ENCODE peak calls at places on chromosome 9, in four cellular contexts. One of them, this sample, is unnamed.

GRCh38 chr9:98892296-98892695 is 51.4 kb upstream of the COL15A1 start:
- DNase-seq in breast epithelium: no peak
- DNase-seq in neural progenitor cell: no peak
- DNase-seq in CD8-positive, alpha-beta T cell: no peak
- DNase-seq in this sample: no peak

GRCh38 chr9:89553451-89554020 is 51.3 kb upstream of the GADD45G start:
- DNase-seq in breast epithelium: no peak
- DNase-seq in neural progenitor cell: no peak
- DNase-seq in CD8-positive, alpha-beta T cell: no peak
- DNase-seq in this sample: no peak

GRCh38 chr9:127968717-127969383 is 11.9 kb downstream of the EEIG1 start:
- DNase-seq in breast epithelium: no peak
- DNase-seq in neural progenitor cell: no peak
- DNase-seq in CD8-positive, alpha-beta T cell: no peak
- DNase-seq in this sample: peak

GRCh38 chr9:121822093-121823085 is 171.0 kb downstream of the DAB2IP start:
- DNase-seq in breast epithelium: no peak
- DNase-seq in neural progenitor cell: no peak
- DNase-seq in CD8-positive, alpha-beta T cell: peak
- DNase-seq in this sample: peak

GRCh38 chr9:75941066-75941465 is 50.6 kb downstream of the PCSK5 start:
- DNase-seq in breast epithelium: peak
- DNase-seq in neural progenitor cell: no peak
- DNase-seq in CD8-positive, alpha-beta T cell: no peak
- DNase-seq in this sample: no peak

GRCh38 chr9:99866398-99866797 is 40.1 kb upstream of the STX17 start:
- DNase-seq in breast epithelium: no peak
- DNase-seq in neural progenitor cell: no peak
- DNase-seq in CD8-positive, alpha-beta T cell: no peak
- DNase-seq in this sample: no peak

GRCh38 chr9:125393426-125393825 is 131.8 kb downstream of the GAPVD1 start:
- DNase-seq in breast epithelium: no peak
- DNase-seq in neural progenitor cell: no peak
- DNase-seq in CD8-positive, alpha-beta T cell: no peak
- DNase-seq in this sample: peak

GRCh38 chr9:112849363-112849922 is 41.2 kb downstream of the SLC46A2 start:
- DNase-seq in breast epithelium: no peak
- DNase-seq in neural progenitor cell: no peak
- DNase-seq in CD8-positive, alpha-beta T cell: no peak
- DNase-seq in this sample: no peak

GRCh38 chr9:105445203-105445881 is 2.5 kb upstream of the FSD1L start:
- DNase-seq in breast epithelium: no peak
- DNase-seq in neural progenitor cell: no peak
- DNase-seq in CD8-positive, alpha-beta T cell: no peak
- DNase-seq in this sample: no peak

GRCh38 chr9:134730011-134730760 is 88.6 kb downstream of the COL5A1 start:
- DNase-seq in breast epithelium: no peak
- DNase-seq in neural progenitor cell: no peak
- DNase-seq in CD8-positive, alpha-beta T cell: no peak
- DNase-seq in this sample: no peak

GRCh38 chr9:125649315-125649714 is 57.7 kb downstream of the MAPKAP1 start:
- DNase-seq in breast epithelium: no peak
- DNase-seq in neural progenitor cell: no peak
- DNase-seq in CD8-positive, alpha-beta T cell: no peak
- DNase-seq in this sample: peak

GRCh38 chr9:6681147-6681956 is 35.8 kb upstream of the GLDC start:
- DNase-seq in breast epithelium: peak
- DNase-seq in neural progenitor cell: peak
- DNase-seq in CD8-positive, alpha-beta T cell: peak
- DNase-seq in this sample: peak

GRCh38 chr9:135198889-135199288 is 111.4 kb downstream of the OLFM1 start:
- DNase-seq in breast epithelium: no peak
- DNase-seq in neural progenitor cell: peak
- DNase-seq in CD8-positive, alpha-beta T cell: no peak
- DNase-seq in this sample: no peak

GRCh38 chr9:83392228-83392627 is 146.0 kb downstream of the FRMD3 start:
- DNase-seq in breast epithelium: no peak
- DNase-seq in neural progenitor cell: no peak
- DNase-seq in CD8-positive, alpha-beta T cell: no peak
- DNase-seq in this sample: no peak

GRCh38 chr9:82206946-82207345 is 218.4 kb downstream of the SPATA31D1 start:
- DNase-seq in breast epithelium: no peak
- DNase-seq in neural progenitor cell: no peak
- DNase-seq in CD8-positive, alpha-beta T cell: no peak
- DNase-seq in this sample: peak

GRCh38 chr9:132506907-132507669 is 75.3 kb upstream of the BARHL1 start:
- DNase-seq in breast epithelium: no peak
- DNase-seq in neural progenitor cell: no peak
- DNase-seq in CD8-positive, alpha-beta T cell: no peak
- DNase-seq in this sample: no peak

GRCh38 chr9:18071651-18072060 is 402.3 kb upstream of the ADAMTSL1 start:
- DNase-seq in breast epithelium: no peak
- DNase-seq in neural progenitor cell: no peak
- DNase-seq in CD8-positive, alpha-beta T cell: no peak
- DNase-seq in this sample: no peak

GRCh38 chr9:130236436-130236985 is 29.0 kb upstream of the HMCN2 start:
- DNase-seq in breast epithelium: no peak
- DNase-seq in neural progenitor cell: no peak
- DNase-seq in CD8-positive, alpha-beta T cell: no peak
- DNase-seq in this sample: no peak

GRCh38 chr9:110391826-110392485 is 54.3 kb upstream of the TXNDC8 start:
- DNase-seq in breast epithelium: no peak
- DNase-seq in neural progenitor cell: no peak
- DNase-seq in CD8-positive, alpha-beta T cell: no peak
- DNase-seq in this sample: no peak

GRCh38 chr9:125074976-125075375 is 68.4 kb downstream of the SCAI start:
- DNase-seq in breast epithelium: no peak
- DNase-seq in neural progenitor cell: no peak
- DNase-seq in CD8-positive, alpha-beta T cell: no peak
- DNase-seq in this sample: no peak

GRCh38 chr9:70994582-70994981 is 126.8 kb downstream of the TRPM3 start:
- DNase-seq in breast epithelium: no peak
- DNase-seq in neural progenitor cell: no peak
- DNase-seq in CD8-positive, alpha-beta T cell: no peak
- DNase-seq in this sample: no peak

GRCh38 chr9:112174965-112175795 is at the start of gene SUSD1:
- DNase-seq in breast epithelium: no peak
- DNase-seq in neural progenitor cell: peak
- DNase-seq in CD8-positive, alpha-beta T cell: peak
- DNase-seq in this sample: no peak

GRCh38 chr9:93086445-93087224 is 9.4 kb upstream of the CARD19 start:
- DNase-seq in breast epithelium: no peak
- DNase-seq in neural progenitor cell: peak
- DNase-seq in CD8-positive, alpha-beta T cell: peak
- DNase-seq in this sample: no peak

GRCh38 chr9:116998305-116998704 is 311.2 kb downstream of the TRIM32 start:
- DNase-seq in breast epithelium: no peak
- DNase-seq in neural progenitor cell: peak
- DNase-seq in CD8-positive, alpha-beta T cell: no peak
- DNase-seq in this sample: peak

GRCh38 chr9:98547606-98548005 is 161.1 kb downstream of the GABBR2 start:
- DNase-seq in breast epithelium: no peak
- DNase-seq in neural progenitor cell: no peak
- DNase-seq in CD8-positive, alpha-beta T cell: no peak
- DNase-seq in this sample: no peak

GRCh38 chr9:121599186-121599871 is 52.1 kb upstream of the DAB2IP start:
- DNase-seq in breast epithelium: peak
- DNase-seq in neural progenitor cell: peak
- DNase-seq in CD8-positive, alpha-beta T cell: no peak
- DNase-seq in this sample: peak

GRCh38 chr9:89311346-89312153 is 555 bp downstream of the CKS2 start:
- DNase-seq in breast epithelium: no peak
- DNase-seq in neural progenitor cell: no peak
- DNase-seq in CD8-positive, alpha-beta T cell: no peak
- DNase-seq in this sample: peak

GRCh38 chr9:13847270-13847669 is 466.7 kb downstream of the NFIB start:
- DNase-seq in breast epithelium: no peak
- DNase-seq in neural progenitor cell: no peak
- DNase-seq in CD8-positive, alpha-beta T cell: no peak
- DNase-seq in this sample: no peak

GRCh38 chr9:101495810-101496209 is 37.8 kb upstream of the RNF20 start:
- DNase-seq in breast epithelium: no peak
- DNase-seq in neural progenitor cell: no peak
- DNase-seq in CD8-positive, alpha-beta T cell: no peak
- DNase-seq in this sample: peak

GRCh38 chr9:121191235-121191634 is 10.4 kb downstream of the RAB14 start:
- DNase-seq in breast epithelium: no peak
- DNase-seq in neural progenitor cell: no peak
- DNase-seq in CD8-positive, alpha-beta T cell: no peak
- DNase-seq in this sample: no peak

GRCh38 chr9:75175395-75175794 is 87.1 kb downstream of the OSTF1 start:
- DNase-seq in breast epithelium: no peak
- DNase-seq in neural progenitor cell: no peak
- DNase-seq in CD8-positive, alpha-beta T cell: no peak
- DNase-seq in this sample: no peak

GRCh38 chr9:96245399-96245798 is 56.6 kb downstream of the HSD17B3 start:
- DNase-seq in breast epithelium: no peak
- DNase-seq in neural progenitor cell: peak
- DNase-seq in CD8-positive, alpha-beta T cell: no peak
- DNase-seq in this sample: no peak

GRCh38 chr9:97280755-97281330 is 26.6 kb upstream of the CCDC180 start:
- DNase-seq in breast epithelium: no peak
- DNase-seq in neural progenitor cell: no peak
- DNase-seq in CD8-positive, alpha-beta T cell: no peak
- DNase-seq in this sample: no peak

GRCh38 chr9:97283768-97284167 is 23.7 kb upstream of the CCDC180 start:
- DNase-seq in breast epithelium: no peak
- DNase-seq in neural progenitor cell: no peak
- DNase-seq in CD8-positive, alpha-beta T cell: no peak
- DNase-seq in this sample: no peak

GRCh38 chr9:97284798-97285197 is 22.7 kb upstream of the CCDC180 start:
- DNase-seq in breast epithelium: no peak
- DNase-seq in neural progenitor cell: no peak
- DNase-seq in CD8-positive, alpha-beta T cell: no peak
- DNase-seq in this sample: no peak
- TF ChIP-seq CTCF in breast epithelium: no peak
- TF ChIP-seq CTCF in neural progenitor cell: no peak
- TF ChIP-seq CTCF in CD8-positive, alpha-beta T cell: no peak
- TF ChIP-seq CTCF in this sample: no peak

DNA sequence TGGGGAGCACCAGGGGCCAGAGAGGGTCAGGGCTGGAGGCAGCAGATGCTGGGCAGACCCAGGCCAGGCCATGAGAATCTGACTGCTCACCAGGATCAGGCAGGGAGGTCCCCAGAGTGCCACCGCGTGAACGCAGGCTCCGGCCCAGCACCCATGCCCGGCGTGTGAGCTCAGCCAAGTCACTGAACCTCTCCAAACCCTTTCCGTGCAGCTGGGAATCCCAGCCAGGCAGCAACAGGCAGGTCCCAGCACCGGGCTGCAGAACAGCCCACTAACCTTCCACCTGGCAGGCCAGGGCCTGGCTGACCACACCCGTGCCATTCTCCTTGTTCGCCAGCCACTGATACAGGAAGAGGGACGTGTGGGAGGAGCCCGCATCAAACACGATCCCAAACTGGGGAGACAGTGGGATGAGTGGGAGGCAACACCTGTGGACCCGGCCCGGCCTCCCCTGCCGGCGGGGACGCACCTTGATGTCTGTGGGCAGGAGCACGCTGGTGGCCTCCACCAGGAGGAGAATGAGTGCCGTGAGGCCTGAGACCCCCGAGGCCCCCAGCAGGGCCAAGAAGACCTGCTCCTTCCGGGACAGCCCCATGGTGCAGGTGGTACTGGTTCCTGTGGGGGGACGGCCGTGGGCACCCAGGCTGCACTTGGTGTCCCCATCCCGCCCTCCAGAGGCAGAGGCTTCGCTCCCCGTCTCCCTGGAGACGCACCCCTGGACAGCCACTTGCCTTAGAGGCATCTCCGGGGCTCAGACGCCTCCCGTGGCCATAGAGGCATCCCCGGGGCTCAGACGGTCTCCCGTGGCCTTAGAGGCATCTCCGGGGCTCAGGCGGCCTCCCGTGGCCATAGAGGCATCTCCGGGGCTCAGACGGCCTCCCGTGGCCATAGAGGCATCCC is 3.2 kb downstream of the ENTPD8 start:
- DNase-seq in breast epithelium: no peak
- DNase-seq in neural progenitor cell: no peak
- DNase-seq in CD8-positive, alpha-beta T cell: no peak
- DNase-seq in this sample: no peak
- TF ChIP-seq CTCF in breast epithelium: no peak
- TF ChIP-seq CTCF in neural progenitor cell: no peak
- TF ChIP-seq CTCF in CD8-positive, alpha-beta T cell: no peak
- TF ChIP-seq CTCF in this sample: no peak

GRCh38 chr9:19408316-19408692 is 505 bp upstream of the ACER2 start:
- DNase-seq in breast epithelium: no peak
- DNase-seq in neural progenitor cell: no peak
- DNase-seq in CD8-positive, alpha-beta T cell: peak
- DNase-seq in this sample: no peak

GRCh38 chr9:19410195-19410503 is 1.3 kb downstream of the ACER2 start:
- DNase-seq in breast epithelium: no peak
- DNase-seq in neural progenitor cell: no peak
- DNase-seq in CD8-positive, alpha-beta T cell: no peak
- DNase-seq in this sample: no peak

GRCh38 chr9:19410594-19410993 is 1.8 kb downstream of the ACER2 start:
- DNase-seq in breast epithelium: no peak
- DNase-seq in neural progenitor cell: no peak
- DNase-seq in CD8-positive, alpha-beta T cell: no peak
- DNase-seq in this sample: no peak

GRCh38 chr9:19409406-19410194 is 791 bp downstream of the ACER2 start:
- DNase-seq in breast epithelium: peak
- DNase-seq in neural progenitor cell: peak
- DNase-seq in CD8-positive, alpha-beta T cell: no peak
- DNase-seq in this sample: peak

GRCh38 chr9:19408693-19409405 is at the start of gene ACER2:
- DNase-seq in breast epithelium: peak
- DNase-seq in neural progenitor cell: peak
- DNase-seq in CD8-positive, alpha-beta T cell: peak
- DNase-seq in this sample: peak
- TF ChIP-seq CTCF in breast epithelium: no peak
- TF ChIP-seq CTCF in neural progenitor cell: peak
- TF ChIP-seq CTCF in CD8-positive, alpha-beta T cell: no peak
- TF ChIP-seq CTCF in this sample: peak

GRCh38 chr9:114487607-114488300 is 17.5 kb downstream of the WHRN start:
- DNase-seq in breast epithelium: peak
- DNase-seq in neural progenitor cell: peak
- DNase-seq in CD8-positive, alpha-beta T cell: peak
- DNase-seq in this sample: peak
- TF ChIP-seq CTCF in breast epithelium: peak
- TF ChIP-seq CTCF in neural progenitor cell: peak
- TF ChIP-seq CTCF in CD8-positive, alpha-beta T cell: peak
- TF ChIP-seq CTCF in this sample: peak